ENCODE peak calls at places on chromosome 17, in four cellular contexts. M, L, G and W are unnamed samples.

GRCh38 chr17:74604748-74605147 is 12.7 kb upstream of the CD300LD start:
- DNase-seq in M (no peak), L (no peak), G (no peak), W (no peak)

GRCh38 chr17:45235071-45236001 is 13.7 kb downstream of the FMNL1 start:
- DNase-seq in M (peak), L (peak), G (no peak), W (no peak)

GRCh38 chr17:75060434-75061054 is 13.5 kb downstream of the KCTD2 start:
- DNase-seq in M (no peak), L (no peak), G (no peak), W (no peak)

GRCh38 chr17:82021728-82022309 is 859 bp downstream of the CENPX start:
- DNase-seq in M (no peak), L (no peak), G (no peak), W (no peak)

GRCh38 chr17:82062984-82063368 is 2.6 kb downstream of the DUS1L start:
- DNase-seq in M (no peak), L (no peak), G (no peak), W (no peak)

GRCh38 chr17:2449486-2449885 is 48.6 kb upstream of the MNT start:
- DNase-seq in M (no peak), L (no peak), G (no peak), W (no peak)

GRCh38 chr17:60627113-60627512 is 27.1 kb downstream of the PPM1D start:
- DNase-seq in M (no peak), L (no peak), G (no peak), W (no peak)

GRCh38 chr17:74305865-74306654 is 20.0 kb upstream of the KIF19 start:
- DNase-seq in M (no peak), L (no peak), G (no peak), W (no peak)

GRCh38 chr17:78374631-78375274 is 3.7 kb upstream of the PGS1 start:
- DNase-seq in M (no peak), L (peak), G (no peak), W (no peak)

GRCh38 chr17:46772013-46772878 is 46.2 kb downstream of the WNT3 start:
- DNase-seq in M (no peak), L (peak), G (no peak), W (no peak)